ENCODE peak calls at places on chromosomes 4 and X, in seven cellular contexts. U, L, J, P, X, R and T are unnamed samples.

GRCh38 chr4:168540086-168540864 is 43.4 kb downstream of the PALLD start:
- DNase-seq in U (no peak), L (no peak), J (no peak), P (no peak), X (peak), R (peak), T (no peak)

GRCh38 chrX:96383428-96383827 is 301.2 kb upstream of the DIAPH2 start:
- DNase-seq in U (no peak), L (no peak), J (no peak), P (no peak), X (no peak), R (no peak), T (no peak)

GRCh38 chr4:89868999-89869589 is 25.6 kb upstream of the MMRN1 start:
- DNase-seq in U (no peak), L (no peak), J (no peak), P (no peak), X (no peak), R (peak), T (no peak)

GRCh38 chr4:92175250-92175649 is 128.5 kb upstream of the GRID2 start:
- DNase-seq in U (no peak), L (no peak), J (no peak), P (no peak), X (no peak), R (no peak), T (no peak)

GRCh38 chr4:99949999-99950912 is at the start of gene H2AZ1:
- DNase-seq in U (peak), L (peak), J (peak), P (peak), X (peak), R (peak), T (peak)

GRCh38 chr4:142383800-142384470 is 462.2 kb downstream of the INPP4B start:
- DNase-seq in U (no peak), L (no peak), J (no peak), P (no peak), X (no peak), R (no peak), T (no peak)

GRCh38 chr4:152983221-152983620 is 47.1 kb downstream of the FHDC1 start:
- DNase-seq in U (no peak), L (no peak), J (no peak), P (no peak), X (no peak), R (no peak), T (no peak)

GRCh38 chr4:144338148-144338547 is 197.6 kb upstream of the GYPA start:
- DNase-seq in U (no peak), L (no peak), J (no peak), P (no peak), X (no peak), R (no peak), T (no peak)

GRCh38 chr4:118288097-118288496 is 64.7 kb downstream of the PRSS12 start:
- DNase-seq in U (no peak), L (no peak), J (no peak), P (no peak), X (no peak), R (no peak), T (no peak)

GRCh38 chrX:72245461-72246089 is 6.7 kb upstream of the ERCC6L start:
- DNase-seq in U (no peak), L (no peak), J (no peak), P (peak), X (peak), R (peak), T (no peak)

GRCh38 chrX:81866873-81867272 is 665.0 kb downstream of the SH3BGRL start:
- DNase-seq in U (no peak), L (no peak), J (no peak), P (no peak), X (no peak), R (no peak), T (no peak)

GRCh38 chr4:83855044-83855443 is 319.1 kb downstream of the GPAT3 start:
- DNase-seq in U (no peak), L (no peak), J (no peak), P (no peak), X (peak), R (peak), T (no peak)

GRCh38 chr4:82201805-82202636 is 171.8 kb downstream of the HNRNPD start:
- DNase-seq in U (no peak), L (peak), J (no peak), P (peak), X (peak), R (peak), T (no peak)

GRCh38 chr4:174763454-174764104 is 65.5 kb downstream of the GLRA3 start:
- DNase-seq in U (no peak), L (no peak), J (no peak), P (no peak), X (no peak), R (no peak), T (no peak)

GRCh38 chr4:177673980-177674504 is 231.8 kb upstream of the AGA start:
- DNase-seq in U (no peak), L (no peak), J (no peak), P (no peak), X (peak), R (no peak), T (no peak)

GRCh38 chr4:185244763-185245162 is 35.4 kb downstream of the SNX25 start:
- DNase-seq in U (no peak), L (no peak), J (no peak), P (no peak), X (no peak), R (no peak), T (no peak)

GRCh38 chr4:40322853-40323252 is 12.3 kb upstream of the CHRNA9 start:
- DNase-seq in U (no peak), L (no peak), J (no peak), P (no peak), X (no peak), R (no peak), T (no peak)

GRCh38 chr4:32680946-32681345 is 1960.8 kb downstream of the PCDH7 start:
- DNase-seq in U (no peak), L (no peak), J (no peak), P (no peak), X (no peak), R (no peak), T (no peak)

GRCh38 chr4:34258176-34258575 is 1986.1 kb downstream of the ARAP2 start:
- DNase-seq in U (no peak), L (no peak), J (no peak), P (no peak), X (no peak), R (no peak), T (no peak)

GRCh38 chrX:41906515-41907165 is 16.7 kb downstream of the CASK start:
- DNase-seq in U (no peak), L (no peak), J (no peak), P (no peak), X (peak), R (no peak), T (no peak)

GRCh38 chrX:71911023-71911730 is 532 bp downstream of the NHSL2 start:
- DNase-seq in U (no peak), L (peak), J (no peak), P (no peak), X (no peak), R (no peak), T (no peak)

GRCh38 chr4:32440391-32440790 is 1720.2 kb downstream of the PCDH7 start:
- DNase-seq in U (no peak), L (no peak), J (no peak), P (no peak), X (no peak), R (no peak), T (no peak)

GRCh38 chrX:94178145-94178790 is 504.3 kb downstream of the FAM133A start:
- DNase-seq in U (no peak), L (no peak), J (no peak), P (no peak), X (no peak), R (no peak), T (no peak)

GRCh38 chrX:29419774-29420553 is 795.4 kb upstream of the MAGEB2 start:
- DNase-seq in U (no peak), L (no peak), J (no peak), P (no peak), X (peak), R (peak), T (no peak)

GRCh38 chr4:83757121-83757621 is 221.3 kb downstream of the GPAT3 start:
- DNase-seq in U (no peak), L (no peak), J (no peak), P (no peak), X (no peak), R (no peak), T (no peak)

GRCh38 chr4:46387956-46388355 is 2.0 kb downstream of the GABRA2 start:
- DNase-seq in U (no peak), L (no peak), J (no peak), P (no peak), X (no peak), R (no peak), T (no peak)
- H3K4me3 ChIP-seq in U (peak), L (no peak), J (no peak), P (peak), X (no peak), R (no peak), T (no peak)

GRCh38 chr4:7779194-7779768 is 160.4 kb downstream of the AFAP1 start:
- DNase-seq in U (no peak), L (no peak), J (no peak), P (no peak), X (no peak), R (no peak), T (no peak)
- H3K4me3 ChIP-seq in U (peak), L (no peak), J (peak), P (no peak), X (no peak), R (no peak), T (no peak)

GRCh38 chr4:7924570-7924969 is 15.1 kb downstream of the AFAP1 start:
- DNase-seq in U (no peak), L (no peak), J (no peak), P (no peak), X (no peak), R (no peak), T (no peak)
- H3K4me3 ChIP-seq in U (no peak), L (no peak), J (no peak), P (no peak), X (no peak), R (no peak), T (no peak)

GRCh38 chr4:70660106-70660505 is 6.2 kb downstream of the JCHAIN start:
- DNase-seq in U (no peak), L (no peak), J (no peak), P (no peak), X (no peak), R (no peak), T (no peak)
- H3K4me3 ChIP-seq in U (no peak), L (no peak), J (no peak), P (no peak), X (no peak), R (no peak), T (no peak)

GRCh38 chrX:38806875-38807601 is 5.8 kb downstream of the MID1IP1 start:
- DNase-seq in U (no peak), L (no peak), J (no peak), P (no peak), X (no peak), R (no peak), T (no peak)
- H3K4me3 ChIP-seq in U (peak), L (peak), J (no peak), P (peak), X (peak), R (peak), T (no peak)

GRCh38 chr4:7364979-7365378 is 69.8 kb downstream of the PSAPL1 start:
- DNase-seq in U (no peak), L (no peak), J (no peak), P (no peak), X (no peak), R (no peak), T (no peak)
- H3K4me3 ChIP-seq in U (no peak), L (no peak), J (no peak), P (no peak), X (no peak), R (no peak), T (no peak)

GRCh38 chrX:47514553-47515235 is 31.7 kb upstream of the ZNF41 start:
- DNase-seq in U (no peak), L (no peak), J (no peak), P (no peak), X (no peak), R (no peak), T (no peak)

GRCh38 chrX:47518105-47518504 is 35.1 kb upstream of the ZNF41 start:
- DNase-seq in U (no peak), L (no peak), J (no peak), P (no peak), X (no peak), R (no peak), T (no peak)

GRCh38 chrX:47515941-47516649 is 33.1 kb upstream of the ZNF41 start:
- DNase-seq in U (no peak), L (no peak), J (no peak), P (no peak), X (no peak), R (no peak), T (no peak)

DNA sequence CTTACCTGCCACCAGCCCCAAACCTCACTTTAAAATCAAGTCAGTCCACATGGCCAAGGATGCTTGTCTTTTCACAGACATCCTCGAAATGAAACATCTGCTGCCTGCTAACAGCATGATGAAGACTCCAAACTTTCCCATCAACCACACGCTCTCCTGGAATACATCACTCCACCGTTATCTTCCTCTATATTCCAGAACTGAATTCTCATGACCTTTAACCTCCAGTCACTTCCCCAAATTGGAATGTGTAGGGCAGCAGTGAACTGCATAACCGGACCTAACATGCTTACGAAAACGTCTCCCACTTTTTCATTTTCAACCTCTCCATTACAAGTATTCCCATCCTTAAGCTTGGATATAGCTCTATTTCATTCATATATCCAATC is 30.7 kb upstream of the ZNF41 start:
- DNase-seq in U (no peak), L (no peak), J (no peak), P (no peak), X (no peak), R (no peak), T (no peak)
- H3K4me3 ChIP-seq in U (peak), L (peak), J (peak), P (peak), X (no peak), R (peak), T (peak)

GRCh38 chrX:39821011-39821708 is 276.6 kb downstream of the BCOR start:
- DNase-seq in U (no peak), L (no peak), J (no peak), P (no peak), X (no peak), R (no peak), T (no peak)
- H3K4me3 ChIP-seq in U (peak), L (no peak), J (peak), P (peak), X (no peak), R (peak), T (peak)

GRCh38 chrX:124421898-124422622 is 75.7 kb downstream of the SH2D1A start:
- DNase-seq in U (no peak), L (no peak), J (no peak), P (no peak), X (no peak), R (no peak), T (no peak)
- H3K4me3 ChIP-seq in U (no peak), L (no peak), J (no peak), P (no peak), X (no peak), R (no peak), T (no peak)